ENCODE peak calls at places on chromosomes 3 and 15, in seven cellular contexts. W is brain microvascular endothelial cell, J is erythroblast, I is omental fat pad, T is hippocampal formation, G is mucosa of gallbladder, O is lower leg skin. C is an unnamed sample.

GRCh38 chr15:61382927-61383326 is 153.8 kb upstream of the RORA start:
- DNase-seq in J (no peak), T (no peak), I (no peak), O (no peak), W (no peak), G (no peak), C (no peak)

GRCh38 chr3:139540686-139541085 is 1.1 kb upstream of the RBP1 start:
- DNase-seq in G (no peak), W (no peak), O (no peak), I (no peak), T (no peak), J (no peak), C (no peak)

GRCh38 chr3:95120921-95121320 is 1058.1 kb downstream of the NSUN3 start:
- DNase-seq in O (no peak), T (no peak), I (no peak), W (no peak), G (no peak), J (no peak), C (no peak)

GRCh38 chr3:12175137-12175593 is 16.5 kb upstream of the TIMP4 start:
- DNase-seq in O (no peak), G (no peak), T (no peak), J (no peak), I (no peak), W (peak), C (no peak)

GRCh38 chr15:43268111-43269105 is 1.7 kb upstream of the TGM5 start:
- DNase-seq in T (no peak), O (peak), I (no peak), W (no peak), G (no peak), J (peak), C (no peak)

GRCh38 chr15:66940368-66940767 is 125.0 kb upstream of the SMAD3 start:
- DNase-seq in W (peak), G (no peak), I (no peak), T (no peak), O (peak), J (no peak), C (no peak)

GRCh38 chr3:123637131-123637530 is 52.3 kb upstream of the HACD2 start:
- DNase-seq in J (no peak), T (no peak), W (no peak), I (no peak), O (no peak), G (no peak), C (no peak)

GRCh38 chr3:98359993-98360675 is 6.5 kb downstream of the OR5K4 start:
- DNase-seq in J (peak), I (no peak), G (no peak), W (no peak), T (no peak), O (no peak), C (no peak)

GRCh38 chr3:46396129-46396528 is 10.7 kb downstream of the CCR5AS start:
- DNase-seq in G (no peak), W (no peak), I (no peak), T (no peak), O (peak), J (no peak), C (no peak)

GRCh38 chr3:159586587-159587202 is 401.9 kb upstream of the IL12A start:
- DNase-seq in G (no peak), O (no peak), I (no peak), W (peak), T (no peak), J (no peak), C (no peak)

GRCh38 chr15:22895465-22896190 is 57.2 kb downstream of the NIPA2 start:
- DNase-seq in W (peak), J (peak), T (no peak), O (no peak), G (peak), I (no peak), C (peak)

GRCh38 chr3:38017445-38018295 is 11.8 kb downstream of the PLCD1 start:
- DNase-seq in G (no peak), I (no peak), J (no peak), W (no peak), T (no peak), O (no peak), C (no peak)

GRCh38 chr3:99575683-99576082 is 62.7 kb upstream of the COL8A1 start:
- DNase-seq in J (no peak), T (no peak), G (no peak), W (no peak), O (no peak), I (no peak), C (no peak)

GRCh38 chr3:36496734-36497133 is 116.4 kb downstream of the STAC start:
- DNase-seq in I (no peak), J (no peak), G (no peak), W (no peak), O (no peak), T (no peak), C (no peak)

GRCh38 chr3:25448750-25449684 is 21.0 kb downstream of the RARB start:
- DNase-seq in G (peak), T (peak), W (peak), J (no peak), I (peak), O (peak), C (peak)

GRCh38 chr15:95994418-95994817 is 336.1 kb upstream of the NR2F2 start:
- DNase-seq in O (no peak), G (no peak), W (peak), J (no peak), I (no peak), T (no peak), C (no peak)

GRCh38 chr3:153260681-153261080 is 98.7 kb downstream of the RAP2B start:
- DNase-seq in O (no peak), G (no peak), I (no peak), W (no peak), T (no peak), J (no peak), C (no peak)